ENCODE peak calls at places on chromosome 6, in five cellular contexts. One of them, this sample, is unnamed.

GRCh38 chr6:34671362-34671761 is 25.2 kb downstream of the ILRUN start:
- DNase-seq in right atrium auricular region: no peak
- DNase-seq in H9: no peak
- DNase-seq in hippocampal formation: no peak
- DNase-seq in stimulated activated CD4-positive, alpha-beta T cell treated with anti-CD3 and anti-CD28 coated beads, Interleukin-12 subunit alpha, Interleukin-12 subunit beta, amount 100 ng/mL, for 48 hours: no peak
- DNase-seq in this sample: no peak

GRCh38 chr6:119757467-119757866 is 407.9 kb upstream of the MAN1A1 start:
- DNase-seq in hippocampal formation: no peak
- DNase-seq in stimulated activated CD4-positive, alpha-beta T cell treated with anti-CD3 and anti-CD28 coated beads, Interleukin-12 subunit alpha, Interleukin-12 subunit beta, amount 100 ng/mL, for 48 hours: no peak
- DNase-seq in right atrium auricular region: no peak
- DNase-seq in H9: no peak
- DNase-seq in this sample: no peak

GRCh38 chr6:33989016-33989854 is 156.7 kb downstream of the GRM4 start:
- DNase-seq in stimulated activated CD4-positive, alpha-beta T cell treated with anti-CD3 and anti-CD28 coated beads, Interleukin-12 subunit alpha, Interleukin-12 subunit beta, amount 100 ng/mL, for 48 hours: no peak
- DNase-seq in hippocampal formation: no peak
- DNase-seq in right atrium auricular region: no peak
- DNase-seq in H9: no peak
- DNase-seq in this sample: no peak

GRCh38 chr6:145756170-145756662 is 20.9 kb upstream of the EPM2A start:
- DNase-seq in H9: no peak
- DNase-seq in stimulated activated CD4-positive, alpha-beta T cell treated with anti-CD3 and anti-CD28 coated beads, Interleukin-12 subunit alpha, Interleukin-12 subunit beta, amount 100 ng/mL, for 48 hours: no peak
- DNase-seq in hippocampal formation: no peak
- DNase-seq in right atrium auricular region: no peak
- DNase-seq in this sample: no peak

GRCh38 chr6:106439459-106439858 is 78.9 kb downstream of the CRYBG1 start:
- DNase-seq in stimulated activated CD4-positive, alpha-beta T cell treated with anti-CD3 and anti-CD28 coated beads, Interleukin-12 subunit alpha, Interleukin-12 subunit beta, amount 100 ng/mL, for 48 hours: no peak
- DNase-seq in H9: no peak
- DNase-seq in right atrium auricular region: no peak
- DNase-seq in hippocampal formation: no peak
- DNase-seq in this sample: no peak

GRCh38 chr6:140931581-140931980 is 1201.1 kb upstream of the GJE1 start:
- DNase-seq in H9: no peak
- DNase-seq in stimulated activated CD4-positive, alpha-beta T cell treated with anti-CD3 and anti-CD28 coated beads, Interleukin-12 subunit alpha, Interleukin-12 subunit beta, amount 100 ng/mL, for 48 hours: no peak
- DNase-seq in right atrium auricular region: no peak
- DNase-seq in hippocampal formation: no peak
- DNase-seq in this sample: no peak

GRCh38 chr6:160960839-160961238 is 30.7 kb upstream of the MAP3K4 start:
- DNase-seq in right atrium auricular region: no peak
- DNase-seq in H9: no peak
- DNase-seq in stimulated activated CD4-positive, alpha-beta T cell treated with anti-CD3 and anti-CD28 coated beads, Interleukin-12 subunit alpha, Interleukin-12 subunit beta, amount 100 ng/mL, for 48 hours: no peak
- DNase-seq in hippocampal formation: no peak
- DNase-seq in this sample: no peak

GRCh38 chr6:168096271-168096764 is 17.3 kb upstream of the FRMD1 start:
- DNase-seq in stimulated activated CD4-positive, alpha-beta T cell treated with anti-CD3 and anti-CD28 coated beads, Interleukin-12 subunit alpha, Interleukin-12 subunit beta, amount 100 ng/mL, for 48 hours: no peak
- DNase-seq in H9: no peak
- DNase-seq in right atrium auricular region: no peak
- DNase-seq in hippocampal formation: no peak
- DNase-seq in this sample: no peak

GRCh38 chr6:154602296-154602695 is 91.8 kb upstream of the CNKSR3 start:
- DNase-seq in H9: no peak
- DNase-seq in right atrium auricular region: no peak
- DNase-seq in stimulated activated CD4-positive, alpha-beta T cell treated with anti-CD3 and anti-CD28 coated beads, Interleukin-12 subunit alpha, Interleukin-12 subunit beta, amount 100 ng/mL, for 48 hours: no peak
- DNase-seq in hippocampal formation: no peak
- DNase-seq in this sample: no peak

GRCh38 chr6:105317607-105318533 is 85.0 kb downstream of the PREP start:
- DNase-seq in H9: no peak
- DNase-seq in right atrium auricular region: no peak
- DNase-seq in stimulated activated CD4-positive, alpha-beta T cell treated with anti-CD3 and anti-CD28 coated beads, Interleukin-12 subunit alpha, Interleukin-12 subunit beta, amount 100 ng/mL, for 48 hours: no peak
- DNase-seq in hippocampal formation: no peak
- DNase-seq in this sample: no peak

GRCh38 chr6:108876929-108877775 is 28.9 kb downstream of the ARMC2 start:
- DNase-seq in H9: no peak
- DNase-seq in hippocampal formation: no peak
- DNase-seq in right atrium auricular region: peak
- DNase-seq in stimulated activated CD4-positive, alpha-beta T cell treated with anti-CD3 and anti-CD28 coated beads, Interleukin-12 subunit alpha, Interleukin-12 subunit beta, amount 100 ng/mL, for 48 hours: no peak
- DNase-seq in this sample: no peak

GRCh38 chr6:152380351-152380767 is 256.8 kb downstream of the SYNE1 start:
- DNase-seq in stimulated activated CD4-positive, alpha-beta T cell treated with anti-CD3 and anti-CD28 coated beads, Interleukin-12 subunit alpha, Interleukin-12 subunit beta, amount 100 ng/mL, for 48 hours: no peak
- DNase-seq in hippocampal formation: peak
- DNase-seq in right atrium auricular region: no peak
- DNase-seq in H9: no peak
- DNase-seq in this sample: no peak

GRCh38 chr6:10175330-10175729 is 239.5 kb downstream of the TFAP2A start:
- DNase-seq in hippocampal formation: no peak
- DNase-seq in right atrium auricular region: no peak
- DNase-seq in stimulated activated CD4-positive, alpha-beta T cell treated with anti-CD3 and anti-CD28 coated beads, Interleukin-12 subunit alpha, Interleukin-12 subunit beta, amount 100 ng/mL, for 48 hours: no peak
- DNase-seq in H9: no peak
- DNase-seq in this sample: no peak

GRCh38 chr6:105452924-105453756 is 50.3 kb upstream of the PREP start:
- DNase-seq in right atrium auricular region: no peak
- DNase-seq in hippocampal formation: peak
- DNase-seq in H9: no peak
- DNase-seq in stimulated activated CD4-positive, alpha-beta T cell treated with anti-CD3 and anti-CD28 coated beads, Interleukin-12 subunit alpha, Interleukin-12 subunit beta, amount 100 ng/mL, for 48 hours: no peak
- DNase-seq in this sample: no peak

GRCh38 chr6:121645100-121645745 is 209.8 kb downstream of the GJA1 start:
- DNase-seq in hippocampal formation: no peak
- DNase-seq in stimulated activated CD4-positive, alpha-beta T cell treated with anti-CD3 and anti-CD28 coated beads, Interleukin-12 subunit alpha, Interleukin-12 subunit beta, amount 100 ng/mL, for 48 hours: no peak
- DNase-seq in right atrium auricular region: no peak
- DNase-seq in H9: no peak
- DNase-seq in this sample: no peak

GRCh38 chr6:29227235-29227634 is 56.5 kb downstream of the OR2J2 start:
- DNase-seq in right atrium auricular region: no peak
- DNase-seq in hippocampal formation: no peak
- DNase-seq in stimulated activated CD4-positive, alpha-beta T cell treated with anti-CD3 and anti-CD28 coated beads, Interleukin-12 subunit alpha, Interleukin-12 subunit beta, amount 100 ng/mL, for 48 hours: no peak
- DNase-seq in H9: no peak
- DNase-seq in this sample: no peak

GRCh38 chr6:124255296-124255695 is 451.6 kb downstream of the NKAIN2 start:
- DNase-seq in right atrium auricular region: no peak
- DNase-seq in stimulated activated CD4-positive, alpha-beta T cell treated with anti-CD3 and anti-CD28 coated beads, Interleukin-12 subunit alpha, Interleukin-12 subunit beta, amount 100 ng/mL, for 48 hours: no peak
- DNase-seq in hippocampal formation: no peak
- DNase-seq in H9: no peak
- DNase-seq in this sample: no peak

GRCh38 chr6:119966484-119966883 is 616.9 kb upstream of the MAN1A1 start:
- DNase-seq in stimulated activated CD4-positive, alpha-beta T cell treated with anti-CD3 and anti-CD28 coated beads, Interleukin-12 subunit alpha, Interleukin-12 subunit beta, amount 100 ng/mL, for 48 hours: peak
- DNase-seq in right atrium auricular region: no peak
- DNase-seq in hippocampal formation: no peak
- DNase-seq in H9: peak
- DNase-seq in this sample: peak

GRCh38 chr6:73180718-73181619 is 44.3 kb downstream of the KHDC1L start:
- DNase-seq in right atrium auricular region: no peak
- DNase-seq in H9: no peak
- DNase-seq in hippocampal formation: peak
- DNase-seq in stimulated activated CD4-positive, alpha-beta T cell treated with anti-CD3 and anti-CD28 coated beads, Interleukin-12 subunit alpha, Interleukin-12 subunit beta, amount 100 ng/mL, for 48 hours: no peak
- DNase-seq in this sample: no peak

GRCh38 chr6:106658469-106658868 is 29.1 kb downstream of the QRSL1 start:
- DNase-seq in hippocampal formation: no peak
- DNase-seq in H9: no peak
- DNase-seq in stimulated activated CD4-positive, alpha-beta T cell treated with anti-CD3 and anti-CD28 coated beads, Interleukin-12 subunit alpha, Interleukin-12 subunit beta, amount 100 ng/mL, for 48 hours: no peak
- DNase-seq in right atrium auricular region: no peak
- DNase-seq in this sample: no peak

GRCh38 chr6:158653577-158654354 is 3.9 kb downstream of the SYTL3 start:
- DNase-seq in right atrium auricular region: peak
- DNase-seq in hippocampal formation: no peak
- DNase-seq in stimulated activated CD4-positive, alpha-beta T cell treated with anti-CD3 and anti-CD28 coated beads, Interleukin-12 subunit alpha, Interleukin-12 subunit beta, amount 100 ng/mL, for 48 hours: peak
- DNase-seq in H9: no peak
- DNase-seq in this sample: no peak

GRCh38 chr6:70369332-70369950 is 43.9 kb upstream of the FAM135A start:
- DNase-seq in hippocampal formation: peak
- DNase-seq in right atrium auricular region: peak
- DNase-seq in H9: peak
- DNase-seq in stimulated activated CD4-positive, alpha-beta T cell treated with anti-CD3 and anti-CD28 coated beads, Interleukin-12 subunit alpha, Interleukin-12 subunit beta, amount 100 ng/mL, for 48 hours: peak
- DNase-seq in this sample: peak

GRCh38 chr6:169906741-169907418 is 155.5 kb downstream of the ERMARD start:
- DNase-seq in stimulated activated CD4-positive, alpha-beta T cell treated with anti-CD3 and anti-CD28 coated beads, Interleukin-12 subunit alpha, Interleukin-12 subunit beta, amount 100 ng/mL, for 48 hours: no peak
- DNase-seq in right atrium auricular region: no peak
- DNase-seq in H9: no peak
- DNase-seq in hippocampal formation: no peak
- DNase-seq in this sample: no peak

GRCh38 chr6:72826744-72827438 is 205.0 kb downstream of the KCNQ5 start:
- DNase-seq in right atrium auricular region: no peak
- DNase-seq in hippocampal formation: no peak
- DNase-seq in stimulated activated CD4-positive, alpha-beta T cell treated with anti-CD3 and anti-CD28 coated beads, Interleukin-12 subunit alpha, Interleukin-12 subunit beta, amount 100 ng/mL, for 48 hours: no peak
- DNase-seq in H9: no peak
- DNase-seq in this sample: no peak

GRCh38 chr6:1838604-1839003 is 228.9 kb downstream of the FOXC1 start:
- DNase-seq in stimulated activated CD4-positive, alpha-beta T cell treated with anti-CD3 and anti-CD28 coated beads, Interleukin-12 subunit alpha, Interleukin-12 subunit beta, amount 100 ng/mL, for 48 hours: no peak
- DNase-seq in hippocampal formation: no peak
- DNase-seq in right atrium auricular region: no peak
- DNase-seq in H9: no peak
- DNase-seq in this sample: no peak

GRCh38 chr6:53433617-53434285 is 85.0 kb upstream of the ELOVL5 start:
- DNase-seq in right atrium auricular region: no peak
- DNase-seq in H9: no peak
- DNase-seq in stimulated activated CD4-positive, alpha-beta T cell treated with anti-CD3 and anti-CD28 coated beads, Interleukin-12 subunit alpha, Interleukin-12 subunit beta, amount 100 ng/mL, for 48 hours: no peak
- DNase-seq in hippocampal formation: no peak
- DNase-seq in this sample: no peak

GRCh38 chr6:166004491-166005275 is 163.0 kb downstream of the TBXT start:
- DNase-seq in stimulated activated CD4-positive, alpha-beta T cell treated with anti-CD3 and anti-CD28 coated beads, Interleukin-12 subunit alpha, Interleukin-12 subunit beta, amount 100 ng/mL, for 48 hours: no peak
- DNase-seq in hippocampal formation: no peak
- DNase-seq in H9: no peak
- DNase-seq in right atrium auricular region: no peak
- DNase-seq in this sample: no peak

GRCh38 chr6:136600818-136601217 is 50.6 kb upstream of the MAP7 start:
- DNase-seq in right atrium auricular region: no peak
- DNase-seq in H9: no peak
- DNase-seq in hippocampal formation: no peak
- DNase-seq in stimulated activated CD4-positive, alpha-beta T cell treated with anti-CD3 and anti-CD28 coated beads, Interleukin-12 subunit alpha, Interleukin-12 subunit beta, amount 100 ng/mL, for 48 hours: no peak
- DNase-seq in this sample: no peak

GRCh38 chr6:154605207-154605877 is 94.9 kb upstream of the CNKSR3 start:
- DNase-seq in hippocampal formation: no peak
- DNase-seq in H9: no peak
- DNase-seq in stimulated activated CD4-positive, alpha-beta T cell treated with anti-CD3 and anti-CD28 coated beads, Interleukin-12 subunit alpha, Interleukin-12 subunit beta, amount 100 ng/mL, for 48 hours: no peak
- DNase-seq in right atrium auricular region: no peak
- DNase-seq in this sample: no peak

GRCh38 chr6:102115911-102116310 is 722.4 kb downstream of the GRIK2 start:
- DNase-seq in stimulated activated CD4-positive, alpha-beta T cell treated with anti-CD3 and anti-CD28 coated beads, Interleukin-12 subunit alpha, Interleukin-12 subunit beta, amount 100 ng/mL, for 48 hours: no peak
- DNase-seq in hippocampal formation: no peak
- DNase-seq in H9: no peak
- DNase-seq in right atrium auricular region: no peak
- DNase-seq in this sample: no peak

This sample was measured in iPS DF 19.7.